ENCODE peak calls at places on chromosome 20, in four cellular contexts. One of them, this sample, is unnamed.

GRCh38 chr20:5843054-5843731 is 93.0 kb downstream of the SHLD1 start:
- DNase-seq in neural crest cell: no peak
- DNase-seq in HT1080: no peak
- DNase-seq in pancreas: no peak
- DNase-seq in this sample: no peak

GRCh38 chr20:45098096-45098773 is 2.7 kb downstream of the KCNS1 start:
- DNase-seq in neural crest cell: peak; percentile 38
- DNase-seq in HT1080: no peak
- DNase-seq in pancreas: peak; percentile 66
- DNase-seq in this sample: no peak

GRCh38 chr20:43955244-43956191 is 40.9 kb downstream of the TOX2 start:
- DNase-seq in neural crest cell: no peak
- DNase-seq in HT1080: peak; percentile 99
- DNase-seq in pancreas: peak; percentile 19
- DNase-seq in this sample: peak; percentile 48

GRCh38 chr20:19929749-19930148 is 87.4 kb upstream of the NAA20 start:
- DNase-seq in neural crest cell: no peak
- DNase-seq in HT1080: no peak
- DNase-seq in pancreas: no peak
- DNase-seq in this sample: no peak

GRCh38 chr20:62827323-62828050 is 10.6 kb downstream of the COL9A3 start:
- DNase-seq in neural crest cell: no peak
- DNase-seq in HT1080: no peak
- DNase-seq in pancreas: peak; percentile 59
- DNase-seq in this sample: no peak

GRCh38 chr20:53935353-53936084 is 134.9 kb downstream of the BCAS1 start:
- DNase-seq in neural crest cell: no peak
- DNase-seq in HT1080: no peak
- DNase-seq in pancreas: no peak
- DNase-seq in this sample: no peak

GRCh38 chr20:25453035-25453810 is 45.8 kb downstream of the GINS1 start:
- DNase-seq in neural crest cell: no peak
- DNase-seq in HT1080: peak; percentile 58
- DNase-seq in pancreas: no peak
- DNase-seq in this sample: no peak

GRCh38 chr20:1946762-1947534 is 46.9 kb downstream of the PDYN start:
- DNase-seq in neural crest cell: peak; percentile 11
- DNase-seq in HT1080: no peak
- DNase-seq in pancreas: no peak
- DNase-seq in this sample: no peak

GRCh38 chr20:35395728-35396127 is 16.0 kb downstream of the UQCC1 start:
- DNase-seq in neural crest cell: no peak
- DNase-seq in HT1080: peak; percentile 66
- DNase-seq in pancreas: no peak
- DNase-seq in this sample: no peak

GRCh38 chr20:57838670-57839142 is 128.9 kb upstream of the PMEPA1 start:
- DNase-seq in neural crest cell: no peak
- DNase-seq in HT1080: no peak
- DNase-seq in pancreas: no peak
- DNase-seq in this sample: no peak

GRCh38 chr20:59153355-59153681 is 10.3 kb upstream of the ZNF831 start:
- DNase-seq in neural crest cell: no peak
- DNase-seq in HT1080: no peak
- DNase-seq in pancreas: no peak
- DNase-seq in this sample: no peak

GRCh38 chr20:44941292-44941691 is 18.9 kb downstream of the TOMM34 start:
- DNase-seq in neural crest cell: no peak
- DNase-seq in HT1080: no peak
- DNase-seq in pancreas: no peak
- DNase-seq in this sample: no peak

GRCh38 chr20:61451953-61452352 is 199.9 kb downstream of the CDH4 start:
- DNase-seq in neural crest cell: no peak
- DNase-seq in HT1080: no peak
- DNase-seq in pancreas: no peak
- DNase-seq in this sample: no peak